ENCODE peak calls at places on chromosomes 16 and 17, in six cellular contexts. One of them, this sample, is unnamed.

GRCh38 chr16:15593235-15593634 is 49.7 kb downstream of the MARF1 start:
- DNase-seq in A549: no peak
- DNase-seq in K562: peak
- DNase-seq in HepG2: no peak
- DNase-seq in H1: no peak
- DNase-seq in GM12878: no peak
- DNase-seq in this sample: no peak

GRCh38 chr17:44351961-44352921 is 7.1 kb downstream of the GRN start:
- DNase-seq in A549: no peak
- DNase-seq in K562: no peak
- DNase-seq in HepG2: no peak
- DNase-seq in H1: no peak
- DNase-seq in GM12878: no peak
- DNase-seq in this sample: peak

GRCh38 chr16:71479420-71479819 is 9.7 kb downstream of the ZNF19 start:
- DNase-seq in A549: no peak
- DNase-seq in K562: peak
- DNase-seq in HepG2: peak
- DNase-seq in H1: no peak
- DNase-seq in GM12878: no peak
- DNase-seq in this sample: peak

GRCh38 chr16:86052115-86052670 is 153.2 kb downstream of the IRF8 start:
- DNase-seq in A549: no peak
- DNase-seq in K562: no peak
- DNase-seq in HepG2: no peak
- DNase-seq in H1: no peak
- DNase-seq in GM12878: no peak
- DNase-seq in this sample: no peak

GRCh38 chr17:81027591-81028505 is 7.1 kb upstream of the BAIAP2 start:
- DNase-seq in A549: no peak
- DNase-seq in K562: no peak
- DNase-seq in HepG2: no peak
- DNase-seq in H1: no peak
- DNase-seq in GM12878: no peak
- DNase-seq in this sample: peak

GRCh38 chr16:10729649-10730048 is 14.0 kb upstream of the NUBP1 start:
- DNase-seq in A549: peak
- DNase-seq in K562: no peak
- DNase-seq in HepG2: no peak
- DNase-seq in H1: no peak
- DNase-seq in GM12878: no peak
- DNase-seq in this sample: no peak

GRCh38 chr16:10080031-10080772 is 102.0 kb downstream of the GRIN2A start:
- DNase-seq in A549: no peak
- DNase-seq in K562: peak
- DNase-seq in HepG2: no peak
- DNase-seq in H1: no peak
- DNase-seq in GM12878: no peak
- DNase-seq in this sample: peak

GRCh38 chr16:58454178-58454577 is 45.8 kb upstream of the NDRG4 start:
- DNase-seq in A549: no peak
- DNase-seq in K562: no peak
- DNase-seq in HepG2: no peak
- DNase-seq in H1: no peak
- DNase-seq in GM12878: no peak
- DNase-seq in this sample: no peak

GRCh38 chr17:78997231-78997741 is 12.3 kb downstream of the CANT1 start:
- DNase-seq in A549: no peak
- DNase-seq in K562: no peak
- DNase-seq in HepG2: no peak
- DNase-seq in H1: no peak
- DNase-seq in GM12878: no peak
- DNase-seq in this sample: peak

GRCh38 chr17:16929757-16930520 is 42.0 kb downstream of the TNFRSF13B start:
- DNase-seq in A549: no peak
- DNase-seq in K562: no peak
- DNase-seq in HepG2: no peak
- DNase-seq in H1: no peak
- DNase-seq in GM12878: no peak
- DNase-seq in this sample: peak

GRCh38 chr16:72285324-72285723 is 113.4 kb upstream of the PMFBP1 start:
- DNase-seq in A549: no peak
- DNase-seq in K562: no peak
- DNase-seq in HepG2: no peak
- DNase-seq in H1: peak
- DNase-seq in GM12878: no peak
- DNase-seq in this sample: no peak

GRCh38 chr16:27239906-27240655 is 28.5 kb downstream of the NSMCE1 start:
- DNase-seq in A549: no peak
- DNase-seq in K562: no peak
- DNase-seq in HepG2: no peak
- DNase-seq in H1: no peak
- DNase-seq in GM12878: no peak
- DNase-seq in this sample: no peak

GRCh38 chr16:11673091-11674000 is 5.1 kb downstream of the SNN start:
- DNase-seq in A549: no peak
- DNase-seq in K562: no peak
- DNase-seq in HepG2: no peak
- DNase-seq in H1: no peak
- DNase-seq in GM12878: no peak
- DNase-seq in this sample: no peak

GRCh38 chr16:89564476-89565255 is 4.2 kb downstream of the RPL13 start:
- DNase-seq in A549: no peak
- DNase-seq in K562: no peak
- DNase-seq in HepG2: peak
- DNase-seq in H1: peak
- DNase-seq in GM12878: no peak
- DNase-seq in this sample: no peak

GRCh38 chr17:44209786-44210341 is 9.6 kb downstream of the UBTF start:
- DNase-seq in A549: no peak
- DNase-seq in K562: no peak
- DNase-seq in HepG2: no peak
- DNase-seq in H1: no peak
- DNase-seq in GM12878: no peak
- DNase-seq in this sample: no peak

GRCh38 chr17:56510554-56511342 is 82.8 kb upstream of the NOG start:
- DNase-seq in A549: no peak
- DNase-seq in K562: no peak
- DNase-seq in HepG2: no peak
- DNase-seq in H1: no peak
- DNase-seq in GM12878: no peak
- DNase-seq in this sample: no peak

GRCh38 chr17:47957591-47958490 is at the start of gene PRR15L:
- DNase-seq in A549: no peak
- DNase-seq in K562: no peak
- DNase-seq in HepG2: no peak
- DNase-seq in H1: peak
- DNase-seq in GM12878: no peak
- DNase-seq in this sample: no peak

GRCh38 chr16:87384162-87384999 is 805 bp upstream of the FBXO31 start:
- DNase-seq in A549: peak
- DNase-seq in K562: peak
- DNase-seq in HepG2: peak
- DNase-seq in H1: no peak
- DNase-seq in GM12878: no peak
- DNase-seq in this sample: peak

GRCh38 chr17:77129568-77130301 is 11.0 kb upstream of the SEC14L1 start:
- DNase-seq in A549: no peak
- DNase-seq in K562: no peak
- DNase-seq in HepG2: no peak
- DNase-seq in H1: no peak
- DNase-seq in GM12878: no peak
- DNase-seq in this sample: no peak

GRCh38 chr17:77126519-77126918 is 14.2 kb upstream of the SEC14L1 start:
- DNase-seq in A549: no peak
- DNase-seq in K562: no peak
- DNase-seq in HepG2: no peak
- DNase-seq in H1: no peak
- DNase-seq in GM12878: no peak
- DNase-seq in this sample: no peak

GRCh38 chr17:77128895-77129567 is 11.7 kb upstream of the SEC14L1 start:
- DNase-seq in A549: no peak
- DNase-seq in K562: no peak
- DNase-seq in HepG2: no peak
- DNase-seq in H1: no peak
- DNase-seq in GM12878: no peak
- DNase-seq in this sample: no peak

GRCh38 chr17:77125432-77125901 is 15.3 kb upstream of the SEC14L1 start:
- DNase-seq in A549: peak
- DNase-seq in K562: no peak
- DNase-seq in HepG2: peak
- DNase-seq in H1: no peak
- DNase-seq in GM12878: no peak
- DNase-seq in this sample: no peak

DNA sequence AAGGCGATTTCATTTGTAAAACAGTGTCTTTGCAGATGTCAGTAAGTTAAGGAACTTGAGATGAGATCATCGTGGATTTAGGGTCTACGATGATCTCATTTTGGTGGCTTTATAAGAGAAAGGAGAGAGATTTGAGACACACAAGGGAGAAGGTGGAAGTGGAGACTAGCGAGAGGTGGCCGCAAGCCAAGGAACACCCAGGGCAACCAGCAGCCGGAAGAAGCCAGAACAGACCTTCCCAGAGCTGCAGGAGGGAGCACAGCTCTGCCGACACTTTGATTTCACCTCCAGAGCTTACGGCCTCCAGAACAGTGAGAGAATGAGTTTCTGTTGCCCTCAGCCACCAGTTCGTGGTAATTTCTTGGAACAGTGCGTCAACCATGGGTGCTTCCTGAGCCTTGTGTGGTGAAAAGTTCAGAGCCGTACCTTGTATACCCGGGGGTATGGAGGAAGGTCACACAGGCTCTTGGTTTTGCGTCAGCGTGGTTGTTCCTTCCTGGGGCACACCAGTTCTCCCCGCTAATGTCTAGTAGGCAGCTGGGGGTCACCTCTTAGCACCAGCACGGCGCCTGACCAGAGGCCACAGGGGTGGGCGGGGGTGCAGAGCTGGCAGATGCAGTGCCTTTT is 12.9 kb upstream of the SEC14L1 start:
- DNase-seq in A549: no peak
- DNase-seq in K562: no peak
- DNase-seq in HepG2: no peak
- DNase-seq in H1: no peak
- DNase-seq in GM12878: no peak
- DNase-seq in this sample: no peak
- TF ChIP-seq EP300 in A549: no peak
- TF ChIP-seq EP300 in K562: no peak
- TF ChIP-seq EP300 in HepG2: no peak
- TF ChIP-seq EP300 in H1: no peak
- TF ChIP-seq EP300 in GM12878: no peak
- TF ChIP-seq EP300 in this sample: no peak

GRCh38 chr17:58205936-58206335 is 13.1 kb downstream of the MKS1 start:
- DNase-seq in A549: no peak
- DNase-seq in K562: no peak
- DNase-seq in HepG2: no peak
- DNase-seq in H1: no peak
- DNase-seq in GM12878: no peak
- DNase-seq in this sample: no peak

GRCh38 chr17:58215685-58216084 is 3.4 kb downstream of the MKS1 start:
- DNase-seq in A549: no peak
- DNase-seq in K562: peak
- DNase-seq in HepG2: no peak
- DNase-seq in H1: no peak
- DNase-seq in GM12878: no peak
- DNase-seq in this sample: peak

GRCh38 chr17:58207451-58207850 is 11.6 kb downstream of the MKS1 start:
- DNase-seq in A549: no peak
- DNase-seq in K562: no peak
- DNase-seq in HepG2: no peak
- DNase-seq in H1: no peak
- DNase-seq in GM12878: no peak
- DNase-seq in this sample: no peak

GRCh38 chr17:58208344-58208743 is 10.7 kb downstream of the MKS1 start:
- DNase-seq in A549: no peak
- DNase-seq in K562: no peak
- DNase-seq in HepG2: no peak
- DNase-seq in H1: no peak
- DNase-seq in GM12878: no peak
- DNase-seq in this sample: no peak

DNA sequence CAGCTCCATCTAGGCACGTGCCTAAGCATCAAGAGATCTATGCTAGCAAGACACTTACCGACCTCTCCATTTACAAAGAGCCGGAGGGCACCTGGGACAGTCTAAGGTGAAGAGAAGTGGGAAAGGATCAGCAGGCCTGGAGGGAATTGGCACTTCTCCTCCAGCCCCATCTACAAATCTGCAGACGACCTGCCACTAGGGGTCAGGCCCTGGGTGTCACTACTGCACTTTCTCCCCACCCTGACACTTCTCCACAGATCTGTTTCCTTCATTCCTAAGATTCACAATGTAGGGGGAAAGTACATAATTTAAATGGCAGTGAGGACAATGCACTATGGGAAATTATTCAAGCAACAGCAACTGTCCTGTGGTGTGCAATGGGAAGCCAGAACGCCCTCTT is 8.1 kb downstream of the MKS1 start:
- DNase-seq in A549: no peak
- DNase-seq in K562: no peak
- DNase-seq in HepG2: no peak
- DNase-seq in H1: no peak
- DNase-seq in GM12878: no peak
- DNase-seq in this sample: no peak
- TF ChIP-seq MAX in A549: no peak
- TF ChIP-seq MAX in K562: no peak
- TF ChIP-seq MAX in HepG2: no peak
- TF ChIP-seq MAX in H1: no peak
- TF ChIP-seq MAX in GM12878: no peak
- TF ChIP-seq MAX in this sample: no peak

GRCh38 chr16:29899516-29900101 is at the start of gene SEZ6L2:
- DNase-seq in A549: peak
- DNase-seq in K562: peak
- DNase-seq in HepG2: peak
- DNase-seq in H1: peak
- DNase-seq in GM12878: no peak
- DNase-seq in this sample: peak
- TF ChIP-seq EP300 in A549: no peak
- TF ChIP-seq EP300 in K562: no peak
- TF ChIP-seq EP300 in HepG2: no peak
- TF ChIP-seq EP300 in H1: no peak
- TF ChIP-seq EP300 in GM12878: no peak
- TF ChIP-seq EP300 in this sample: no peak

GRCh38 chr17:14204084-14204483 is 32.6 kb downstream of the CDRT15 start:
- DNase-seq in A549: no peak
- DNase-seq in K562: peak
- DNase-seq in HepG2: no peak
- DNase-seq in H1: no peak
- DNase-seq in GM12878: no peak
- DNase-seq in this sample: no peak
- TF ChIP-seq MAX in A549: no peak
- TF ChIP-seq MAX in K562: no peak
- TF ChIP-seq MAX in HepG2: no peak
- TF ChIP-seq MAX in H1: no peak
- TF ChIP-seq MAX in GM12878: no peak
- TF ChIP-seq MAX in this sample: no peak

GRCh38 chr17:35666967-35667552 is 64.4 kb upstream of the RASL10B start:
- DNase-seq in A549: no peak
- DNase-seq in K562: no peak
- DNase-seq in HepG2: peak
- DNase-seq in H1: no peak
- DNase-seq in GM12878: no peak
- DNase-seq in this sample: no peak
- TF ChIP-seq EP300 in A549: no peak
- TF ChIP-seq EP300 in K562: no peak
- TF ChIP-seq EP300 in HepG2: no peak
- TF ChIP-seq EP300 in H1: no peak
- TF ChIP-seq EP300 in GM12878: no peak
- TF ChIP-seq EP300 in this sample: no peak

GRCh38 chr17:65071861-65072260 is 15.3 kb upstream of the GNA13 start:
- DNase-seq in A549: peak
- DNase-seq in K562: no peak
- DNase-seq in HepG2: peak
- DNase-seq in H1: no peak
- DNase-seq in GM12878: no peak
- DNase-seq in this sample: no peak
- TF ChIP-seq MAX in A549: peak
- TF ChIP-seq MAX in K562: no peak
- TF ChIP-seq MAX in HepG2: no peak
- TF ChIP-seq MAX in H1: no peak
- TF ChIP-seq MAX in GM12878: no peak
- TF ChIP-seq MAX in this sample: no peak

This sample was measured in SK-N-SH.